ENCODE peak calls at places on chromosomes 13 and 19, in six cellular contexts. T, B, S, C, H and U are unnamed samples.

GRCh38 chr19:29667941-29668340 is 2.7 kb downstream of the PLEKHF1 start:
- DNase-seq in H (peak), S (no peak), C (no peak), B (no peak), T (no peak), U (no peak)

GRCh38 chr19:44848805-44849457 is 2.8 kb downstream of the NECTIN2 start:
- DNase-seq in T (no peak), S (no peak), B (no peak), C (no peak), H (no peak), U (peak)

GRCh38 chr19:11198175-11198534 is 810 bp upstream of the KANK2 start:
- DNase-seq in S (no peak), B (no peak), H (no peak), T (no peak), C (no peak), U (no peak)

GRCh38 chr13:93298741-93299140 is 72.1 kb downstream of the GPC6 start:
- DNase-seq in T (no peak), S (no peak), C (no peak), H (no peak), B (no peak), U (no peak)

GRCh38 chr13:30898070-30898469 is 8.0 kb upstream of the MEDAG start:
- DNase-seq in C (no peak), S (no peak), B (no peak), T (no peak), H (no peak), U (no peak)

GRCh38 chr13:32548837-32549236 is 10.2 kb upstream of the N4BP2L2 start:
- DNase-seq in H (no peak), C (no peak), B (no peak), T (no peak), S (no peak), U (peak)

GRCh38 chr13:113034451-113035208 is 65.6 kb downstream of the MCF2L start:
- DNase-seq in C (peak), T (peak), S (no peak), H (peak), B (peak), U (peak)

GRCh38 chr13:51811920-51812328 is 8.0 kb upstream of the DHRS12 start:
- DNase-seq in H (no peak), S (no peak), B (no peak), T (no peak), C (no peak), U (no peak)

GRCh38 chr13:37947419-37948140 is 78.0 kb upstream of the TRPC4 start:
- DNase-seq in H (no peak), T (no peak), B (no peak), C (no peak), S (no peak), U (no peak)

GRCh38 chr13:32116210-32116609 is 84.6 kb downstream of the FRY start:
- DNase-seq in T (no peak), C (no peak), B (no peak), H (no peak), S (no peak), U (no peak)

GRCh38 chr13:26485786-26486185 is 71.7 kb upstream of the WASF3 start:
- DNase-seq in B (no peak), H (peak), T (no peak), C (no peak), S (no peak), U (no peak)

GRCh38 chr19:10891360-10892108 is 20.2 kb downstream of the CARM1 start:
- DNase-seq in S (no peak), T (no peak), H (peak), C (no peak), B (no peak), U (no peak)

GRCh38 chr13:91247768-91248167 is 99.7 kb upstream of the MIR17HG start:
- DNase-seq in C (no peak), B (no peak), S (no peak), H (no peak), T (no peak), U (peak)

GRCh38 chr13:24943136-24943535 is 152.8 kb upstream of the PABPC3 start:
- DNase-seq in S (no peak), B (no peak), T (no peak), C (no peak), H (no peak), U (no peak)

GRCh38 chr13:98785405-98785804 is 32.9 kb upstream of the SLC15A1 start:
- DNase-seq in B (no peak), S (no peak), H (no peak), C (no peak), T (no peak), U (no peak)

GRCh38 chr13:52779028-52779612 is 39.5 kb upstream of the CNMD start:
- DNase-seq in S (no peak), B (no peak), T (no peak), H (no peak), C (no peak), U (no peak)

GRCh38 chr13:38045278-38046048 is 175.9 kb upstream of the TRPC4 start:
- DNase-seq in H (no peak), S (no peak), B (peak), T (no peak), C (peak), U (peak)

GRCh38 chr19:29610574-29611271 is 4.6 kb downstream of the POP4 start:
- DNase-seq in T (peak), S (peak), B (peak), C (peak), H (peak), U (peak)

GRCh38 chr13:47076536-47076935 is 179.7 kb upstream of the HTR2A start:
- DNase-seq in S (no peak), H (no peak), B (no peak), C (no peak), T (no peak), U (no peak)

GRCh38 chr19:40806385-40807146 is 7.6 kb downstream of the EGLN2 start:
- DNase-seq in C (no peak), T (peak), H (peak), B (peak), S (peak), U (peak)

GRCh38 chr13:94176576-94176975 is 302.9 kb downstream of the DCT start:
- DNase-seq in C (no peak), B (no peak), H (no peak), T (no peak), S (no peak), U (no peak)

GRCh38 chr19:5926641-5927438 is 12.8 kb downstream of the CAPS start:
- DNase-seq in B (no peak), T (peak), C (no peak), S (no peak), H (peak), U (peak)

GRCh38 chr19:35846038-35846668 is 6.2 kb downstream of the NPHS1 start:
- DNase-seq in H (no peak), C (no peak), S (no peak), B (no peak), T (no peak), U (no peak)

GRCh38 chr13:71477735-71478134 is 389.3 kb downstream of the DACH1 start:
- DNase-seq in B (no peak), H (no peak), C (no peak), T (no peak), S (no peak), U (peak)

GRCh38 chr13:84487681-84488080 is 605.4 kb upstream of the SLITRK1 start:
- DNase-seq in H (no peak), T (no peak), S (no peak), B (no peak), C (no peak), U (no peak)

GRCh38 chr19:13299838-13300237 is 149.6 kb downstream of the IER2 start:
- DNase-seq in S (no peak), C (no peak), T (no peak), H (no peak), B (no peak), U (no peak)

GRCh38 chr13:87676254-87677042 is 5.3 kb downstream of the SLITRK5 start:
- DNase-seq in B (no peak), C (no peak), T (no peak), H (no peak), S (no peak), U (no peak)

GRCh38 chr19:51695088-51695487 is 2.0 kb downstream of the SPACA6 start:
- DNase-seq in H (no peak), S (no peak), C (no peak), B (no peak), T (no peak), U (no peak)